ENCODE peak calls at places on chromosomes 3 and 15, in ten cellular contexts. S, G, N, H, D, X, Y, M, E and C are unnamed samples. For H3K27me3, the result is how much of the 10 kb centered on the place peaks cover.

GRCh38 chr15:98416222-98416835 is 232.0 kb upstream of the IGF1R start:
- DNase-seq in S (no peak), G (peak), N (no peak), H (no peak), D (no peak), X (no peak), Y (no peak), M (no peak), E (no peak), C (no peak)

GRCh38 chr3:46299608-46300460 is 54.1 kb upstream of the CCR2 start:
- DNase-seq in S (no peak), G (no peak), N (no peak), H (no peak), D (no peak), X (no peak), Y (no peak), M (no peak), E (no peak), C (no peak)

GRCh38 chr3:104635872-104636580 is 730.7 kb upstream of the ALCAM start:
- DNase-seq in S (no peak), G (peak), N (no peak), H (no peak), D (no peak), X (no peak), Y (no peak), M (peak), E (no peak), C (no peak)

GRCh38 chr3:122060044-122060694 is 5.0 kb downstream of the CD86 start:
- DNase-seq in S (no peak), G (no peak), N (no peak), H (no peak), D (no peak), X (no peak), Y (no peak), M (no peak), E (no peak), C (no peak)

GRCh38 chr15:81312790-81313543 is 11.0 kb downstream of the STARD5 start:
- DNase-seq in S (peak), G (peak), N (peak), H (peak), D (no peak), X (peak), Y (no peak), M (peak), E (peak), C (peak)

GRCh38 chr3:25107918-25108617 is 320.0 kb upstream of the RARB start:
- DNase-seq in S (no peak), G (peak), N (no peak), H (no peak), D (no peak), X (no peak), Y (no peak), M (no peak), E (no peak), C (no peak)

GRCh38 chr3:114794894-114795630 is 352.0 kb downstream of the ZBTB20 start:
- DNase-seq in S (no peak), G (no peak), N (no peak), H (no peak), D (no peak), X (no peak), Y (no peak), M (no peak), E (no peak), C (no peak)

GRCh38 chr3:55267206-55267930 is 219.7 kb downstream of the WNT5A start:
- DNase-seq in S (no peak), G (no peak), N (peak), H (no peak), D (no peak), X (no peak), Y (no peak), M (no peak), E (no peak), C (no peak)

GRCh38 chr3:87311309-87311708 is 34.9 kb upstream of the POU1F1 start:
- DNase-seq in S (no peak), G (no peak), N (peak), H (no peak), D (no peak), X (no peak), Y (no peak), M (no peak), E (no peak), C (no peak)

GRCh38 chr15:96322401-96323249 is 7.9 kb upstream of the NR2F2 start:
- DNase-seq in S (no peak), G (peak), N (peak), H (no peak), D (no peak), X (no peak), Y (no peak), M (no peak), E (peak), C (peak)

GRCh38 chr3:9525078-9525477 is 28.5 kb downstream of the LHFPL4 start:
- DNase-seq in S (no peak), G (no peak), N (no peak), H (no peak), D (no peak), X (no peak), Y (no peak), M (no peak), E (no peak), C (no peak)
- H3K27me3 ChIP-seq in S (under half), G (under half), N (under half), H (under half), D (under half), X (under half), Y (under half), M (under half), E (under half), C (under half)

GRCh38 chr3:157046520-157046919 is 113.4 kb downstream of the CCNL1 start:
- DNase-seq in S (no peak), G (no peak), N (no peak), H (no peak), D (no peak), X (no peak), Y (no peak), M (no peak), E (no peak), C (no peak)
- H3K27me3 ChIP-seq in S (under half), G (under half), N (under half), H (under half), D (under half), X (under half), Y (under half), M (under half), E (under half), C (under half)

GRCh38 chr15:91265431-91265940 is 165.4 kb downstream of the SV2B start:
- DNase-seq in S (no peak), G (no peak), N (no peak), H (no peak), D (no peak), X (no peak), Y (no peak), M (no peak), E (no peak), C (no peak)

GRCh38 chr15:91268510-91268909 is 168.5 kb downstream of the SV2B start:
- DNase-seq in S (no peak), G (peak), N (no peak), H (no peak), D (no peak), X (no peak), Y (no peak), M (no peak), E (no peak), C (no peak)

GRCh38 chr15:91261345-91261744 is 161.3 kb downstream of the SV2B start:
- DNase-seq in S (no peak), G (no peak), N (no peak), H (no peak), D (no peak), X (no peak), Y (no peak), M (no peak), E (no peak), C (no peak)

GRCh38 chr15:91264651-91265351 is 164.7 kb downstream of the SV2B start:
- DNase-seq in S (no peak), G (no peak), N (no peak), H (no peak), D (no peak), X (no peak), Y (no peak), M (no peak), E (no peak), C (no peak)

DNA sequence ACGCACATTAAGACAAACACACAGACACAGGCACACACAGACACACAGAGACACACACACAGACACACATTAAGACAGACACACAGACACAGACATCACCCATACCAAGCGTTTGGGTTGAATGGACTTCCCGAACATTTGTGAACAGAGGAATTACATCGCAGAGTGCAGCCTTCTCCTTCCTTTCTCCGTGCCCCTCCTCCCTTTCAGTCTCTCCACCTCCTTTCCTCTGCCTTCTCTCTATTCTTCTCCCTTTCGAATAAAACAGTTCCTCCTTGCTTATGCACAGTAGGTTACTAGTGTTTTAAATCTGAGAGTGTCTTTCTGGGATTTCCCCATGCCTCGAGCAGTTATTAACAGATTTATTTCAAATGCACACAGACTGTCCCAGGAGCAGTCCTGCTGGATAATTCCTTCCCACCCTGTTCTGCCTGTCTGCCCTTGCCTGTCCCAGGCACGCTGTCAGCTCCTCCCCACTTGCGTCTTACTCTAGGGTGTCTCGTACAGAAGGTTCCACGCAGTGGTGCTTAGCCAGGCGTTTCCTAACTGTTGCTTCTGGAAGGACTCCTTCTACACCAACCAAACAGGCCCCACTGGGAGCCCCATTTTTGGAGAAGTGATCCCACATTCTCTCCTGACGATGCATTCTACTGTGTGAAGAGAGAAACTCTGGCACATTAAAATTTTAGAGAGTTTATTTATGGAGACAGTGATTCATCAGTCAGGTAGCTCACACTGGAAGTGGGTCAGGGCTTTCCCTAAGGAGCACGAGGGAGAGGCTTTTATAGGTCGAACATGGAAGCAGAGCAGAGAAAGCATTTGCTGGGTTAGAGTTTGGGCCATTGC is 163.8 kb downstream of the SV2B start:
- DNase-seq in S (peak), G (peak), N (peak), H (peak), D (no peak), X (no peak), Y (no peak), M (no peak), E (peak), C (peak)
- H3K27me3 ChIP-seq in S (under half), G (under half), N (under half), H (under half), D (under half), X (under half), Y (under half), M (under half), E (under half), C (under half)

GRCh38 chr15:66018178-66018797 is 149.0 kb downstream of the RAB11A start:
- DNase-seq in S (no peak), G (no peak), N (no peak), H (no peak), D (no peak), X (no peak), Y (no peak), M (no peak), E (no peak), C (no peak)

GRCh38 chr15:66016199-66016598 is 146.9 kb downstream of the RAB11A start:
- DNase-seq in S (no peak), G (no peak), N (no peak), H (no peak), D (no peak), X (no peak), Y (no peak), M (no peak), E (no peak), C (no peak)

GRCh38 chr15:66014639-66015182 is 145.4 kb downstream of the RAB11A start:
- DNase-seq in S (no peak), G (no peak), N (no peak), H (no peak), D (no peak), X (no peak), Y (no peak), M (no peak), E (no peak), C (no peak)

GRCh38 chr15:66019377-66019776 is 150.1 kb downstream of the RAB11A start:
- DNase-seq in S (no peak), G (peak), N (no peak), H (no peak), D (no peak), X (no peak), Y (no peak), M (no peak), E (no peak), C (no peak)

DNA sequence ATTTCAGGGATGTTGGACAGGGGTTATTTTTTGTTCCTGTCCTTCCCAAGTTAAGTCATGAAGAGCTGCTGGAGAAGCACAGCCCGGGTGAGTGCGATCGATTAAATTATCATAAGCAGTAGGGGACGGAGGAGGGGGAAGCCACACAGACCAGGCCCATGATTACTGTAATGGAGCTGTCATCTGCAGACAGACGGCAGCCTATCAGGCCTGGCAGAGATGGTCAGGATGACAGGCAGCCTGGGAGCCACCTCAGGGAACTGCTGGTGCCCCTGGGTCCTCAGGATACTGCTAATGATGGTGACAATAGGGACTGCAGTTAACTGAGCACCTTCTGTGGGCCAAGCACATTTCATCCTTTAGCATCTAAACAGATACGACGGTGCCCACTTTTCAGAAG is 147.7 kb downstream of the RAB11A start:
- DNase-seq in S (no peak), G (peak), N (no peak), H (no peak), D (no peak), X (no peak), Y (no peak), M (no peak), E (no peak), C (no peak)
- H3K27me3 ChIP-seq in S (under half), G (under half), N (under half), H (half or more), D (under half), X (under half), Y (under half), M (under half), E (under half), C (under half)